ENCODE peak calls at places on chromosomes 7 and 10, in ten cellular contexts. X is amygdala; D is stimulated activated naive CD8-positive, alpha-beta T cell treated with anti-CD3 and anti-CD28 coated beads, Interleukin-15, amount 100 ng/mL, for 72 hours; F is activated CD4-positive, alpha-beta T cell treated with anti-CD3 and anti-CD28 coated beads, Interleukin-2, amount 50 U/mL, for 24 hours; K is CD8-positive, alpha-beta memory T cell; I is T-cell; S is astrocyte of the cerebellum; Q is HFFc6; P is nucleus accumbens; C is activated effector memory CD4-positive, alpha-beta T cell treated with anti-CD3 and anti-CD28 coated beads, Interleukin-2, amount 50 U/mL, for 16 hours. W is an unnamed sample.

GRCh38 chr7:129270077-129270476 is 45.2 kb downstream of the AHCYL2 start:
- DNase-seq in X (no peak), D (no peak), F (no peak), K (no peak), I (no peak), S (no peak), Q (no peak), P (no peak), C (no peak), W (no peak)

GRCh38 chr10:72792288-72792687 is 100.3 kb downstream of the MCU start:
- DNase-seq in X (no peak), D (no peak), F (no peak), K (no peak), I (no peak), S (no peak), Q (no peak), P (no peak), C (no peak), W (no peak)

GRCh38 chr10:90571876-90572275 is 286.0 kb downstream of the HTR7 start:
- DNase-seq in X (no peak), D (no peak), F (no peak), K (no peak), I (no peak), S (peak), Q (no peak), P (no peak), C (no peak), W (no peak)

GRCh38 chr7:105131890-105132289 is 117.9 kb downstream of the KMT2E start:
- DNase-seq in X (no peak), D (no peak), F (no peak), K (no peak), I (no peak), S (no peak), Q (no peak), P (peak), C (no peak), W (no peak)

GRCh38 chr10:34743804-34744203 is 71.3 kb downstream of the PARD3 start:
- DNase-seq in X (no peak), D (no peak), F (no peak), K (no peak), I (no peak), S (no peak), Q (no peak), P (no peak), C (no peak), W (no peak)

GRCh38 chr10:37710831-37711616 is 146.4 kb downstream of the ZNF248 start:
- DNase-seq in X (no peak), D (no peak), F (no peak), K (no peak), I (no peak), S (no peak), Q (no peak), P (no peak), C (no peak), W (no peak)

GRCh38 chr10:127227663-127228062 is 31.3 kb upstream of the INSYN2A start:
- DNase-seq in X (no peak), D (no peak), F (no peak), K (no peak), I (no peak), S (no peak), Q (no peak), P (no peak), C (no peak), W (no peak)

GRCh38 chr7:46220066-46220630 is 299.1 kb upstream of the IGFBP3 start:
- DNase-seq in X (no peak), D (no peak), F (no peak), K (no peak), I (no peak), S (no peak), Q (peak), P (no peak), C (no peak), W (no peak)

GRCh38 chr10:117367718-117368117 is 7.5 kb downstream of the PDZD8 start:
- DNase-seq in X (no peak), D (no peak), F (no peak), K (no peak), I (no peak), S (no peak), Q (no peak), P (no peak), C (no peak), W (no peak)

GRCh38 chr10:101529207-101529606 is 58.9 kb downstream of the POLL start:
- DNase-seq in X (no peak), D (no peak), F (no peak), K (no peak), I (no peak), S (no peak), Q (no peak), P (no peak), C (no peak), W (no peak)

GRCh38 chr10:66931340-66931948 is 5.6 kb downstream of the LRRTM3 start:
- DNase-seq in X (no peak), D (no peak), F (no peak), K (no peak), I (no peak), S (peak), Q (peak), P (no peak), C (no peak), W (no peak)

GRCh38 chr7:81030472-81030871 is 111.6 kb upstream of the SEMA3C start:
- DNase-seq in X (no peak), D (no peak), F (no peak), K (no peak), I (no peak), S (no peak), Q (no peak), P (no peak), C (no peak), W (no peak)

GRCh38 chr10:5964736-5965135 is 12.6 kb downstream of the IL15RA start:
- DNase-seq in X (no peak), D (no peak), F (no peak), K (no peak), I (no peak), S (no peak), Q (no peak), P (no peak), C (no peak), W (no peak)

GRCh38 chr10:132395704-132396494 is 1.1 kb upstream of the PWWP2B start:
- DNase-seq in X (no peak), D (no peak), F (no peak), K (no peak), I (no peak), S (no peak), Q (no peak), P (no peak), C (no peak), W (no peak)

GRCh38 chr10:70920519-70920918 is 32.2 kb upstream of the PCBD1 start:
- DNase-seq in X (no peak), D (no peak), F (no peak), K (no peak), I (no peak), S (no peak), Q (no peak), P (no peak), C (no peak), W (no peak)

GRCh38 chr7:116330961-116331360 is 120.6 kb downstream of the TES start:
- DNase-seq in X (no peak), D (no peak), F (no peak), K (no peak), I (no peak), S (peak), Q (peak), P (no peak), C (no peak), W (no peak)

GRCh38 chr10:119029613-119030420 is at the start of gene NANOS1:
- DNase-seq in X (peak), D (peak), F (no peak), K (no peak), I (peak), S (no peak), Q (no peak), P (no peak), C (peak), W (peak)

GRCh38 chr7:139059905-139060304 is 24.1 kb upstream of the ZC3HAV1L start:
- DNase-seq in X (no peak), D (no peak), F (no peak), K (no peak), I (no peak), S (no peak), Q (no peak), P (no peak), C (no peak), W (no peak)